ENCODE peak calls at places on chromosome 14, in nine cellular contexts. C, W, L, D, B, F, E, K and A are unnamed samples.
A peak's percentile ranks its signal among the peaks of the same experiment; 100 is the strongest.

GRCh38 chr14:94109915-94110250 is 653 bp upstream of the IFI27 start:
- DNase-seq in C (no peak), W (no peak), L (no peak), D (no peak), B (no peak), F (no peak), E (no peak), K (no peak), A (no peak)

GRCh38 chr14:35378638-35379568 is 25.6 kb downstream of the NFKBIA start:
- DNase-seq in C (peak; percentile 78), W (no peak), L (no peak), D (no peak), B (peak; percentile 24), F (peak; percentile 27), E (no peak), K (no peak), A (no peak)

GRCh38 chr14:68111733-68112270 is 292.2 kb downstream of the RAD51B start:
- DNase-seq in C (no peak), W (no peak), L (no peak), D (no peak), B (no peak), F (no peak), E (no peak), K (no peak), A (no peak)

GRCh38 chr14:71803539-71804260 is 128.5 kb upstream of the RGS6 start:
- DNase-seq in C (no peak), W (peak; percentile 86), L (no peak), D (no peak), B (peak; percentile 78), F (peak; percentile 27), E (no peak), K (no peak), A (no peak)

GRCh38 chr14:90275820-90276219 is 19.5 kb downstream of the PSMC1 start:
- DNase-seq in C (peak; percentile 54), W (no peak), L (no peak), D (no peak), B (no peak), F (no peak), E (no peak), K (no peak), A (no peak)

GRCh38 chr14:101018561-101019290 is 115.2 kb upstream of the RTL1 start:
- DNase-seq in C (no peak), W (no peak), L (no peak), D (no peak), B (no peak), F (no peak), E (no peak), K (no peak), A (no peak)

GRCh38 chr14:54776361-54777001 is 126.1 kb downstream of the GCH1 start:
- DNase-seq in C (peak; percentile 53), W (no peak), L (no peak), D (no peak), B (peak; percentile 45), F (peak; percentile 86), E (peak; percentile 10), K (no peak), A (no peak)

GRCh38 chr14:66923251-66923650 is 266.0 kb upstream of the GARIN2 start:
- DNase-seq in C (no peak), W (no peak), L (no peak), D (no peak), B (no peak), F (no peak), E (no peak), K (no peak), A (no peak)

GRCh38 chr14:100972134-100972905 is 68.8 kb upstream of the RTL1 start:
- DNase-seq in C (no peak), W (no peak), L (no peak), D (no peak), B (peak; percentile 38), F (peak; percentile 41), E (no peak), K (no peak), A (no peak)